ENCODE peak calls at places on chromosomes 6 and 20, in nine cellular contexts. C is aorta; M is CD4-positive, CD25-positive, alpha-beta regulatory T cell; B is CD8-positive, alpha-beta memory T cell; S is brain microvascular endothelial cell; H is psoas muscle; I is AG04450; Z is breast epithelium; T is fibroblast of the aortic adventitia. P is an unnamed sample.

GRCh38 chr20:4896119-4896700 is 105.1 kb downstream of the SLC23A2 start:
- DNase-seq in C (no peak), I (no peak), H (no peak), B (no peak), Z (no peak), S (no peak), M (no peak), T (no peak), P (no peak)

GRCh38 chr6:111200823-111201134 is 113.5 kb downstream of the SLC16A10 start:
- DNase-seq in Z (no peak), H (no peak), I (no peak), T (no peak), S (no peak), B (no peak), C (no peak), M (no peak), P (no peak)

GRCh38 chr6:98470821-98471220 is 363.6 kb upstream of the POU3F2 start:
- DNase-seq in T (no peak), S (no peak), C (no peak), I (no peak), Z (no peak), B (no peak), H (no peak), M (no peak), P (no peak)

GRCh38 chr20:13800728-13801134 is 15.9 kb downstream of the NDUFAF5 start:
- DNase-seq in Z (peak; percentile 77), S (peak; percentile 69), T (peak; percentile 99), C (peak; percentile 86), H (peak; percentile 93), I (peak; percentile 78), B (no peak), M (no peak), P (no peak)

GRCh38 chr6:139627091-139627490 is 252.6 kb upstream of the CITED2 start:
- DNase-seq in H (no peak), T (no peak), I (no peak), S (no peak), M (no peak), C (no peak), Z (no peak), B (no peak), P (no peak)

GRCh38 chr6:146851837-146852236 is 253.1 kb downstream of the ADGB start:
- DNase-seq in C (no peak), S (peak; percentile 94), T (peak; percentile 68), M (no peak), Z (no peak), I (peak; percentile 48), B (no peak), H (no peak), P (peak; percentile 17)

GRCh38 chr6:15420959-15421438 is 175.1 kb downstream of the JARID2 start:
- DNase-seq in Z (no peak), C (no peak), B (no peak), T (no peak), S (no peak), M (no peak), I (no peak), H (no peak), P (no peak)

GRCh38 chr20:41276317-41276751 is 41.2 kb downstream of the ZHX3 start:
- DNase-seq in I (no peak), S (no peak), B (no peak), C (no peak), Z (no peak), T (peak; percentile 39), M (no peak), H (peak; percentile 23), P (no peak)

GRCh38 chr6:124372076-124372475 is 568.4 kb downstream of the NKAIN2 start:
- DNase-seq in T (no peak), I (no peak), S (no peak), C (no peak), H (no peak), M (no peak), B (no peak), Z (no peak), P (no peak)

GRCh38 chr20:63895886-63896135 is 885 bp downstream of the DNAJC5 start:
- DNase-seq in T (peak; percentile 30), S (no peak), B (no peak), Z (no peak), C (no peak), H (no peak), M (no peak), I (no peak), P (no peak)

GRCh38 chr6:127550403-127550802 is 26.6 kb upstream of the C6orf58 start:
- DNase-seq in Z (no peak), H (no peak), M (no peak), T (peak; percentile 49), S (no peak), B (no peak), C (no peak), I (no peak), P (no peak)

GRCh38 chr6:164825386-164825785 is 484.0 kb downstream of the C6orf118 start:
- DNase-seq in M (no peak), B (no peak), H (no peak), C (no peak), S (no peak), T (no peak), I (no peak), Z (no peak), P (no peak)

GRCh38 chr6:111804627-111805235 is 68.5 kb downstream of the FYN start:
- DNase-seq in C (no peak), M (peak; percentile 64), H (no peak), I (no peak), B (peak; percentile 88), T (peak; percentile 91), S (peak; percentile 87), Z (no peak), P (no peak)

GRCh38 chr6:106300020-106300772 is 25.4 kb downstream of the ATG5 start:
- DNase-seq in I (no peak), B (no peak), C (no peak), S (no peak), Z (no peak), M (no peak), T (no peak), H (no peak), P (no peak)

GRCh38 chr6:3749390-3749978 is 2.0 kb downstream of the PXDC1 start:
- DNase-seq in Z (peak; percentile 70), B (no peak), S (no peak), H (no peak), C (peak; percentile 69), M (no peak), I (no peak), T (no peak), P (no peak)

GRCh38 chr6:41939848-41940758 is 1.5 kb downstream of the CCND3 start:
- DNase-seq in T (peak; percentile 48), I (no peak), S (no peak), C (no peak), H (no peak), B (peak; percentile 55), Z (no peak), M (peak; percentile 16), P (no peak)

GRCh38 chr6:36927691-36928546 is 26.6 kb upstream of the PI16 start:
- DNase-seq in Z (no peak), I (no peak), M (no peak), S (no peak), T (peak; percentile 37), C (no peak), B (no peak), H (peak; percentile 79), P (no peak)
- H3K4me3 ChIP-seq in Z (no peak overlapping the region), I (no peak overlapping the region), M (no peak overlapping the region), S (no peak overlapping the region), T (no peak overlapping the region), C (no peak overlapping the region), B (no peak overlapping the region), H (peak overlapping the region; percentile 26), P (no peak overlapping the region)

GRCh38 chr20:44720617-44720993 is 5.4 kb downstream of the CCN5 start:
- DNase-seq in S (peak; percentile 45), Z (no peak), C (peak; percentile 68), I (no peak), B (no peak), M (no peak), T (peak; percentile 80), H (no peak), P (no peak)
- H3K4me3 ChIP-seq in S (no peak overlapping the region), Z (peak overlapping the region; percentile 58), C (no peak overlapping the region), I (no peak overlapping the region), B (no peak overlapping the region), M (no peak overlapping the region), T (no peak overlapping the region), H (no peak overlapping the region), P (no peak overlapping the region)

GRCh38 chr6:143744593-143745151 is 66.9 kb downstream of the PHACTR2 start:
- DNase-seq in H (no peak), C (no peak), B (no peak), I (no peak), T (no peak), Z (no peak), S (no peak), M (no peak), P (no peak)
- H3K4me3 ChIP-seq in H (peak overlapping the region; percentile 37), C (no peak overlapping the region), B (no peak overlapping the region), I (no peak overlapping the region), T (no peak overlapping the region), Z (no peak overlapping the region), S (no peak overlapping the region), M (no peak overlapping the region), P (no peak overlapping the region)

GRCh38 chr20:59749293-59749680 is 144.9 kb downstream of the PHACTR3 start:
- DNase-seq in M (no peak), B (no peak), H (peak; percentile 32), C (peak; percentile 66), I (no peak), Z (no peak), S (peak; percentile 3), T (peak; percentile 27), P (no peak)

GRCh38 chr20:59752704-59753460 is 148.5 kb downstream of the PHACTR3 start:
- DNase-seq in H (no peak), B (no peak), T (no peak), Z (no peak), C (no peak), M (no peak), S (no peak), I (no peak), P (no peak)

GRCh38 chr20:59752101-59752586 is 147.8 kb downstream of the PHACTR3 start:
- DNase-seq in M (no peak), I (no peak), S (no peak), C (peak; percentile 72), H (no peak), Z (no peak), B (no peak), T (no peak), P (no peak)

GRCh38 chr20:59750209-59750840 is 146.0 kb downstream of the PHACTR3 start:
- DNase-seq in T (no peak), S (no peak), I (no peak), B (no peak), M (no peak), Z (no peak), C (no peak), H (no peak), P (no peak)

DNA sequence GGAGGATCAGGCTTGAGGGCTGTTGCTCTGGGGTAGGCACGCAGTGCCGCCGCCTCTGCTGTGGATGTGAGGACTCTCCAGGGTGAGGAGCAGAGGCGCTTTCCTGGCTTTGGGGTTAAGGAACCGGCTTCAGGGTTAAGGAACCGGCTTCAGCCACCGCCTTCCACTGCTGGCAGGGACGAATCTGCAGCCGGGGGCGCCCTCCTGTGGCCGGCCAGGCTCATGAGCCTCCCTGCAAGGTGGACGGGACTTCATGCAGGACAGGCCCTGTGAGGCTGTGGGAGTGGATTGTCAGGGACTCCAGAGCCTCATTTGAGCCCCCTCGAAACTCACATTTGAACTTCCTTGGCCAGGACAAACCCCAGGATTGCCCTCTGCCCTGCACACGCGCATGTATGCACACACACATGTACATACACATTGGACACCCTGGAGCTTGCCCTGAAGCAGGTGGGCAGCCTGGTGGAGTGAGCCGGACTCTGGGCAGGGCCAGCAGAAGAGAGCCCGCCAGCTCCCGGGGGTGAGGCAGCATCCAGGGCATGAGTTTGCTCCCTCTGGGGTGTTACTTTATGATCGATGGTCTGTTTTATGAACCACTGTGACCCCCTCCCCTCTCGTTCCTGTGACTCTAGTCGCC is 146.9 kb downstream of the PHACTR3 start:
- DNase-seq in S (peak; percentile 50), B (no peak), M (no peak), H (peak; percentile 65), I (no peak), Z (peak; percentile 67), C (peak; percentile 85), T (peak; percentile 9), P (peak; percentile 10)
- H3K4me3 ChIP-seq in S (no peak overlapping the region), B (no peak overlapping the region), M (no peak overlapping the region), H (no peak overlapping the region), I (no peak overlapping the region), Z (no peak overlapping the region), C (no peak overlapping the region), T (no peak overlapping the region), P (no peak overlapping the region)

P was measured in Jurkat, Clone E6-1.